ENCODE peak calls at places on chromosomes 5 and 9, in eight cellular contexts. H, L, T, U, R, N, Z and G are unnamed samples.

GRCh38 chr5:175687231-175687701 is 29.4 kb downstream of the HRH2 start:
- DNase-seq in Z (no peak), U (no peak), R (no peak), N (peak), H (no peak), L (no peak), T (no peak), G (no peak)

GRCh38 chr9:129235931-129236331 is 57.9 kb upstream of the IER5L start:
- DNase-seq in N (no peak), L (no peak), Z (no peak), H (no peak), T (no peak), R (peak), U (no peak), G (no peak)

GRCh38 chr5:170745481-170746061 is 38.0 kb upstream of the GABRP start:
- DNase-seq in R (no peak), H (peak), Z (peak), L (no peak), T (no peak), U (no peak), N (peak), G (peak)

GRCh38 chr5:157198277-157199058 is 17.8 kb downstream of the ITK start:
- DNase-seq in T (no peak), Z (no peak), R (no peak), N (no peak), H (no peak), L (no peak), U (no peak), G (no peak)

GRCh38 chr9:113705938-113706519 is 170.1 kb upstream of the ZNF618 start:
- DNase-seq in R (no peak), N (no peak), T (no peak), U (no peak), L (peak), Z (no peak), H (no peak), G (no peak)

GRCh38 chr9:35294066-35294465 is 132.3 kb downstream of the UNC13B start:
- DNase-seq in N (no peak), Z (no peak), R (no peak), L (no peak), U (no peak), H (no peak), T (no peak), G (no peak)

GRCh38 chr5:147752033-147752432 is 30.5 kb downstream of the JAKMIP2 start:
- DNase-seq in R (no peak), L (no peak), T (no peak), Z (no peak), N (no peak), H (no peak), U (no peak), G (no peak)

GRCh38 chr9:1238407-1238806 is 188.2 kb downstream of the DMRT2 start:
- DNase-seq in T (no peak), Z (no peak), U (no peak), R (no peak), N (no peak), H (no peak), L (no peak), G (no peak)

GRCh38 chr9:137731947-137732813 is 113.4 kb downstream of the EHMT1 start:
- DNase-seq in R (no peak), L (no peak), U (no peak), T (no peak), H (no peak), N (no peak), Z (no peak), G (no peak)

GRCh38 chr9:137494550-137495351 is 35.6 kb upstream of the NSMF start:
- DNase-seq in N (no peak), U (no peak), H (no peak), L (peak), T (no peak), Z (no peak), R (no peak), G (no peak)

GRCh38 chr9:126128494-126129142 is 198.0 kb upstream of the MVB12B start:
- DNase-seq in N (no peak), L (no peak), T (no peak), H (no peak), U (no peak), R (peak), Z (no peak), G (no peak)

GRCh38 chr5:143019614-143020515 is 249.7 kb downstream of the ARHGAP26 start:
- DNase-seq in R (no peak), T (no peak), Z (peak), U (no peak), H (no peak), L (no peak), N (no peak), G (no peak)

GRCh38 chr5:132479073-132479811 is 11.3 kb downstream of the IRF1 start:
- DNase-seq in T (no peak), U (no peak), R (no peak), H (no peak), L (no peak), Z (no peak), N (no peak), G (no peak)

GRCh38 chr5:30581198-30581925 is 612.1 kb upstream of the CDH6 start:
- DNase-seq in U (no peak), Z (no peak), T (no peak), R (no peak), N (no peak), H (no peak), L (no peak), G (no peak)

GRCh38 chr5:5330723-5331530 is 91.5 kb upstream of the ICE1 start:
- DNase-seq in R (no peak), N (no peak), H (no peak), T (no peak), U (no peak), Z (no peak), L (no peak), G (no peak)

GRCh38 chr5:147882586-147883313 is 4.2 kb downstream of the SCGB3A2 start:
- DNase-seq in Z (no peak), N (no peak), L (no peak), H (no peak), U (peak), R (no peak), T (no peak), G (no peak)

GRCh38 chr9:72586388-72587160 is 65.2 kb downstream of the TMC1 start:
- DNase-seq in Z (peak), T (no peak), N (peak), H (peak), R (peak), L (peak), U (peak), G (no peak)

GRCh38 chr5:180313677-180314076 is 21.8 kb upstream of the MAPK9 start:
- DNase-seq in Z (peak), T (no peak), R (no peak), N (no peak), U (no peak), H (no peak), L (peak), G (peak)

GRCh38 chr5:14868771-14869170 is 2.8 kb downstream of the ANKH start:
- DNase-seq in N (no peak), U (no peak), L (no peak), R (no peak), T (no peak), Z (no peak), H (no peak), G (no peak)

GRCh38 chr5:66830636-66831035 is 234.4 kb downstream of the MAST4 start:
- DNase-seq in Z (no peak), N (peak), R (no peak), T (no peak), L (no peak), H (no peak), U (peak), G (no peak)

GRCh38 chr5:115179068-115179958 is 9.6 kb upstream of the TRIM36 start:
- DNase-seq in N (peak), Z (no peak), R (no peak), H (no peak), L (no peak), U (no peak), T (no peak), G (peak)

GRCh38 chr9:136088939-136089696 is 6.0 kb downstream of the NACC2 start:
- DNase-seq in L (no peak), R (no peak), H (no peak), Z (peak), U (no peak), N (no peak), T (no peak), G (no peak)

GRCh38 chr9:122180633-122181032 is 20.9 kb downstream of the MORN5 start:
- DNase-seq in T (no peak), H (peak), Z (peak), N (peak), R (no peak), L (no peak), U (peak), G (no peak)

GRCh38 chr5:83562817-83563557 is 91.4 kb downstream of the VCAN start:
- DNase-seq in T (no peak), N (peak), U (peak), H (no peak), R (no peak), Z (peak), L (no peak), G (no peak)

GRCh38 chr5:51381801-51382507 is 1.3 kb upstream of the ISL1 start:
- DNase-seq in U (no peak), Z (no peak), N (no peak), R (no peak), T (no peak), H (no peak), L (no peak), G (peak)

GRCh38 chr9:129665814-129666511 is 516 bp downstream of the PRRX2 start:
- DNase-seq in L (no peak), U (no peak), N (no peak), T (no peak), H (no peak), Z (no peak), R (no peak), G (no peak)

GRCh38 chr9:17776735-17777134 is 197.9 kb downstream of the SH3GL2 start:
- DNase-seq in L (peak), U (peak), T (no peak), R (no peak), N (peak), Z (no peak), H (no peak), G (no peak)

GRCh38 chr9:33445941-33446506 is 1.4 kb downstream of the AQP3 start:
- DNase-seq in R (no peak), T (no peak), H (no peak), U (no peak), N (no peak), Z (no peak), L (no peak), G (no peak)

GRCh38 chr9:137163101-137163661 is 6.7 kb downstream of the LRRC26 start:
- DNase-seq in T (no peak), Z (no peak), H (no peak), R (no peak), U (no peak), N (peak), L (peak), G (no peak)

GRCh38 chr9:89807682-89808075 is 202.9 kb downstream of the GADD45G start:
- DNase-seq in L (no peak), R (peak), H (no peak), T (no peak), U (no peak), Z (no peak), N (no peak), G (no peak)

GRCh38 chr9:128715436-128715750 is 8.5 kb downstream of the ZDHHC12 start:
- DNase-seq in H (no peak), N (no peak), T (no peak), R (no peak), L (no peak), Z (no peak), U (no peak), G (no peak)

GRCh38 chr9:106862115-106862945 is 636 bp upstream of the ZNF462 start:
- DNase-seq in H (peak), R (no peak), L (no peak), N (peak), U (peak), Z (peak), T (no peak), G (peak)